ENCODE peak calls at places on chromosomes 4 and X, in five cellular contexts. B is tibial artery, H is endodermal cell, C is pancreas, U is body of pancreas. Y is an unnamed sample.
A peak's percentile ranks its signal among the peaks of the same experiment; 100 is the strongest.

GRCh38 chr4:118939169-118939779 is 50.6 kb downstream of the SYNPO2 start:
- DNase-seq in B (no peak), H (no peak), C (no peak), U (no peak), Y (no peak)

GRCh38 chrX:103475381-103475780 is 43.9 kb downstream of the RAB40A start:
- DNase-seq in B (no peak), H (no peak), C (no peak), U (no peak), Y (no peak)

GRCh38 chr4:125392683-125393082 is 77.9 kb downstream of the FAT4 start:
- DNase-seq in B (no peak), H (no peak), C (no peak), U (no peak), Y (no peak)

GRCh38 chrX:24332868-24333267 is 19.0 kb upstream of the SUPT20HL2 start:
- DNase-seq in B (no peak), H (no peak), C (no peak), U (no peak), Y (no peak)

GRCh38 chr4:10089346-10089745 is 27.3 kb downstream of the WDR1 start:
- DNase-seq in B (no peak), H (peak; percentile 81), C (no peak), U (peak; percentile 69), Y (no peak)

GRCh38 chr4:32929738-32930688 is 2209.8 kb downstream of the PCDH7 start:
- DNase-seq in B (no peak), H (no peak), C (no peak), U (no peak), Y (no peak)

GRCh38 chr4:38523524-38524448 is 140.2 kb upstream of the KLF3 start:
- DNase-seq in B (no peak), H (no peak), C (no peak), U (no peak), Y (no peak)

GRCh38 chr4:57282556-57283310 is 172.5 kb upstream of the IGFBP7 start:
- DNase-seq in B (no peak), H (no peak), C (no peak), U (no peak), Y (no peak)

DNA sequence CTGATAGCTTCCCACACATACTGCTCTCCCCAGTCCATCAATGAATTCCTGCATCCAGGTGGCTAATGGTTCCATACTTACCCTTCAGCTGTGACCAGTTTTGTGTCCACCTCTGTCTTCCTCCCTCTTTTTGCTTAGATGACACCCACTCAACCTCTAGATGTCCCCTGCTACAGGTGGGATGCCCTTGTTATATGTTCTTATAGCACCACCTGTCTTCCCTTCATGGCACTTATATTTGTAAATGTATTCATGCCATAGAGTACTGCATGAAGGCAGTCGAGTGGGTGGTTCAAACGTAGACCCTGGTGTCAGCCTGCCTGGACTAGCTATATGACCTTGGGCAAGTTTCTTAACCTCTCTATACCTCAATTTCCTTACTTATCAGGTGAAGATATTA is 6.5 kb upstream of the USP46 start:
- DNase-seq in B (no peak), H (no peak), C (no peak), U (no peak), Y (no peak)
- TF ChIP-seq CTCF in B (peak; percentile 7), H (peak; percentile 63), C (no peak), U (peak; percentile 22), Y (peak; percentile 10)

GRCh38 chr4:141439223-141439622 is 197.2 kb upstream of the IL15 start:
- DNase-seq in B (no peak), H (no peak), C (no peak), U (no peak), Y (no peak)
- H3K4me3 ChIP-seq in B (no peak overlapping the region), H (no peak overlapping the region), C (no peak overlapping the region), U (no peak overlapping the region), Y (no peak overlapping the region)

DNA sequence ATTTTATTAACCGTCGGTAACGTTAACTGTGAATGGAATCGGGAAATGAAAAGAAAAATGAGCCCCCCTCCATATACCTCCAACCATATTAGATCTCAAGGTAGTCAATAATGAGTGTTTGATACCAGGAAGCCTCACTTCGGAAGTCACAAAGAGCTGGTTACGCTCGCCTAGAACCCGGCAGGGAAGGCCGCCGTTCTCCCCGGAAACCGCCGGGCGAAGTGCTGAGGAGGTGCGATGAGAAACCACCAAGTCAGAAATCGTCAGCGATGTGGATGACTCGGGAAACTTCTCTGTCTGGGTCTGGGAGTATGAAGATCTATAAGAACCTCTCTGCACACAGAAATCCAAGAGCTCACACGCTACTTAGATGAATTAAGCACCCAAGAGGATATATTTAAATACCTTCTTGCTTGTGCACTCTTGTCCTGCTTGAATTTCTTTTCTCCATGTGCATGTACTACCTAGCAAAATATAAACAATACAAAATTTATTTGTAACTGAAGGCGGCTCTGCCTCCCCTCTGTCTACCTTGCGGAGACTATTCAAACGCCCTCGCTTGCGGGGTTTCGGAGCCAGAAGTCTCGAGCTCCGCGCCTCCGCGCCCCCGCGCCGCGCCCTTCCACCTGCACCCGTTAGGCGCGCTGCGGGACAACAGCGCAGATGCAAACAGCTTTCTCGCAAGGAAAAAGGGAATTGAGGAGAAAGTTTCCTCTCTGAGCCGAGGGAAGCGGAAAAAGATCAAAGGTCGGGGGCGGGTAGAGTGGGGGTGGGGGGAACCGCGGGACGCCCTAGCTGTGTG is 17.8 kb downstream of the NKX6-1 start:
- DNase-seq in B (no peak), H (peak; percentile 68), C (no peak), U (no peak), Y (no peak)
- H3K27me3 ChIP-seq in B (no peaks in the 10 kb centered on the region), H (peaks cover 69% of the 10 kb centered on the region), C (no peaks in the 10 kb centered on the region), U (no peaks in the 10 kb centered on the region), Y (peaks cover 55% of the 10 kb centered on the region)

GRCh38 chrX:550514-550913 is 80.1 kb upstream of the SHOX start:
- DNase-seq in B (no peak), H (no peak), C (no peak), U (no peak), Y (no peak)
- TF ChIP-seq CTCF in B (no peak), H (no peak), C (no peak), U (no peak), Y (no peak)

DNA sequence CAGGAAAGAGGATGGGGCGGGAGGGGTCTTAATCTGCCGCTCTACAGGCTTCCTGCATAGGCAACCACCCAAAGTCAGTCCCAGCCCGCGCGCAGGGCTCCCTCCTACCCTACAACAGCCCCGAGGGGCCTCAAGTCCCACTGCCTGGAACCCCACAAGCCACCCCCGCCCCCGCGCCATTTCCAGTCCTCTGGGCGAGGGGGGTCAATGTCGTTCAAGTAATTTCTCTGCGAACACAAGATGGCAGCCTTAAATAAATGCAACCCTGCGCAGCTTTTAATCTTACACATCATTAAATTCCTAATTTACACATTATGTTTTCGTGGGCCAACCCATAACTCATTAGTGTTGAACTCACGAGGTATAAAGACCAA is 92.9 kb downstream of the BCOR start:
- DNase-seq in B (no peak), H (peak; percentile 66), C (no peak), U (no peak), Y (no peak)
- H3K4me3 ChIP-seq in B (peak overlapping the region; percentile 25), H (peak overlapping the region; percentile 53), C (no peak overlapping the region), U (no peak overlapping the region), Y (no peak overlapping the region)